ENCODE peak calls at places on chromosomes 6 and 20, in four cellular contexts. One of them, this sample, is unnamed.
A peak's percentile ranks its signal among the peaks of the same experiment; 100 is the strongest.

GRCh38 chr6:10837009-10837691 is 1.2 kb downstream of the MAK start:
- DNase-seq in heart left ventricle: peak; percentile 66
- DNase-seq in uterus: peak; percentile 20
- DNase-seq in sigmoid colon: no peak
- DNase-seq in this sample: peak; percentile 53

GRCh38 chr20:22127587-22127986 is 422.1 kb downstream of the PAX1 start:
- DNase-seq in uterus: no peak
- DNase-seq in sigmoid colon: no peak
- DNase-seq in heart left ventricle: no peak
- DNase-seq in this sample: no peak

GRCh38 chr6:8785223-8785622 is 349.9 kb upstream of the SLC35B3 start:
- DNase-seq in heart left ventricle: no peak
- DNase-seq in uterus: no peak
- DNase-seq in sigmoid colon: no peak
- DNase-seq in this sample: no peak

GRCh38 chr6:132190815-132191175 is 210.5 kb downstream of the MOXD1 start:
- DNase-seq in sigmoid colon: no peak
- DNase-seq in heart left ventricle: no peak
- DNase-seq in uterus: no peak
- DNase-seq in this sample: no peak

GRCh38 chr20:39222102-39222501 is 260.0 kb downstream of the DHX35 start:
- DNase-seq in sigmoid colon: no peak
- DNase-seq in heart left ventricle: no peak
- DNase-seq in uterus: no peak
- DNase-seq in this sample: no peak

GRCh38 chr20:44460795-44461141 is 14.9 kb upstream of the TTPAL start:
- DNase-seq in heart left ventricle: no peak
- DNase-seq in uterus: no peak
- DNase-seq in sigmoid colon: no peak
- DNase-seq in this sample: peak; percentile 58

GRCh38 chr6:40887904-40888303 is 151.1 kb downstream of the UNC5CL start:
- DNase-seq in heart left ventricle: no peak
- DNase-seq in uterus: no peak
- DNase-seq in sigmoid colon: no peak
- DNase-seq in this sample: no peak

GRCh38 chr6:40789143-40789764 is 202.1 kb upstream of the LRFN2 start:
- DNase-seq in uterus: no peak
- DNase-seq in heart left ventricle: no peak
- DNase-seq in sigmoid colon: no peak
- DNase-seq in this sample: no peak

GRCh38 chr6:14729186-14729871 is 516.5 kb upstream of the JARID2 start:
- DNase-seq in uterus: no peak
- DNase-seq in sigmoid colon: no peak
- DNase-seq in heart left ventricle: no peak
- DNase-seq in this sample: peak; percentile 66

GRCh38 chr6:45626087-45626891 is 248.6 kb upstream of the SUPT3H start:
- DNase-seq in sigmoid colon: no peak
- DNase-seq in heart left ventricle: no peak
- DNase-seq in uterus: no peak
- DNase-seq in this sample: peak; percentile 93

GRCh38 chr20:47583551-47583950 is 81.9 kb downstream of the NCOA3 start:
- DNase-seq in uterus: no peak
- DNase-seq in sigmoid colon: no peak
- DNase-seq in heart left ventricle: no peak
- DNase-seq in this sample: no peak

GRCh38 chr6:170147832-170148708 is 142.8 kb downstream of the DLL1 start:
- DNase-seq in sigmoid colon: peak; percentile 56
- DNase-seq in uterus: no peak
- DNase-seq in heart left ventricle: peak; percentile 75
- DNase-seq in this sample: peak; percentile 88

GRCh38 chr6:12051861-12052368 is 39.8 kb downstream of the HIVEP1 start:
- DNase-seq in heart left ventricle: no peak
- DNase-seq in uterus: no peak
- DNase-seq in sigmoid colon: no peak
- DNase-seq in this sample: peak; percentile 86

GRCh38 chr6:16292942-16293341 is 54.6 kb downstream of the GMPR start:
- DNase-seq in sigmoid colon: no peak
- DNase-seq in uterus: no peak
- DNase-seq in heart left ventricle: no peak
- DNase-seq in this sample: no peak

GRCh38 chr6:168217216-168217879 is 102.2 kb downstream of the DACT2 start:
- DNase-seq in uterus: no peak
- DNase-seq in sigmoid colon: no peak
- DNase-seq in heart left ventricle: no peak
- DNase-seq in this sample: no peak

GRCh38 chr6:1409774-1410465 is 20.5 kb downstream of the FOXF2 start:
- DNase-seq in uterus: no peak
- DNase-seq in heart left ventricle: peak; percentile 29
- DNase-seq in sigmoid colon: no peak
- DNase-seq in this sample: peak; percentile 62

GRCh38 chr6:135267085-135267484 is 86.0 kb downstream of the MYB start:
- DNase-seq in heart left ventricle: no peak
- DNase-seq in sigmoid colon: no peak
- DNase-seq in uterus: no peak
- DNase-seq in this sample: peak; percentile 34

GRCh38 chr6:76697585-76697984 is 625.1 kb upstream of the IMPG1 start:
- DNase-seq in sigmoid colon: no peak
- DNase-seq in heart left ventricle: no peak
- DNase-seq in uterus: no peak
- DNase-seq in this sample: peak; percentile 12

GRCh38 chr6:31042801-31043200 is 32.5 kb downstream of the MUC22 start:
- DNase-seq in sigmoid colon: no peak
- DNase-seq in heart left ventricle: no peak
- DNase-seq in uterus: peak; percentile 31
- DNase-seq in this sample: peak; percentile 30

GRCh38 chr20:47297746-47298145 is 58.8 kb downstream of the ZMYND8 start:
- DNase-seq in uterus: no peak
- DNase-seq in sigmoid colon: no peak
- DNase-seq in heart left ventricle: no peak
- DNase-seq in this sample: no peak

GRCh38 chr6:48397887-48398286 is 286.9 kb upstream of the PTCHD4 start:
- DNase-seq in sigmoid colon: no peak
- DNase-seq in heart left ventricle: no peak
- DNase-seq in uterus: no peak
- DNase-seq in this sample: no peak

GRCh38 chr20:15061061-15061430 is 723.6 kb upstream of the FLRT3 start:
- DNase-seq in heart left ventricle: no peak
- DNase-seq in uterus: no peak
- DNase-seq in sigmoid colon: no peak
- DNase-seq in this sample: no peak

GRCh38 chr20:58245181-58245891 is 16.9 kb upstream of the ANKRD60 start:
- DNase-seq in sigmoid colon: no peak
- DNase-seq in uterus: no peak
- DNase-seq in heart left ventricle: no peak
- DNase-seq in this sample: peak; percentile 71

GRCh38 chr6:137724495-137725211 is 142.4 kb upstream of the TNFAIP3 start:
- DNase-seq in heart left ventricle: peak; percentile 73
- DNase-seq in sigmoid colon: peak; percentile 67
- DNase-seq in uterus: no peak
- DNase-seq in this sample: no peak

GRCh38 chr6:163707385-163708355 is 293.2 kb downstream of the QKI start:
- DNase-seq in sigmoid colon: no peak
- DNase-seq in uterus: no peak
- DNase-seq in heart left ventricle: no peak
- DNase-seq in this sample: no peak

GRCh38 chr6:101399627-101399955 is 6.1 kb downstream of the GRIK2 start:
- DNase-seq in sigmoid colon: no peak
- DNase-seq in heart left ventricle: no peak
- DNase-seq in uterus: no peak
- DNase-seq in this sample: no peak

GRCh38 chr6:110509617-110510231 is 33.3 kb upstream of the SLC22A16 start:
- DNase-seq in heart left ventricle: no peak
- DNase-seq in sigmoid colon: no peak
- DNase-seq in uterus: no peak
- DNase-seq in this sample: peak; percentile 73

GRCh38 chr20:32965581-32966373 is 38.5 kb downstream of the SUN5 start:
- DNase-seq in heart left ventricle: no peak
- DNase-seq in sigmoid colon: peak; percentile 38
- DNase-seq in uterus: no peak
- DNase-seq in this sample: peak; percentile 50

GRCh38 chr6:99588618-99589289 is 17.9 kb upstream of the PRDM13 start:
- DNase-seq in uterus: peak; percentile 46
- DNase-seq in sigmoid colon: peak; percentile 78
- DNase-seq in heart left ventricle: peak; percentile 79
- DNase-seq in this sample: peak; percentile 92
- TF ChIP-seq CTCF in uterus: peak; percentile 39
- TF ChIP-seq CTCF in sigmoid colon: peak; percentile 16
- TF ChIP-seq CTCF in heart left ventricle: peak; percentile 39
- TF ChIP-seq CTCF in this sample: peak; percentile 71

DNA sequence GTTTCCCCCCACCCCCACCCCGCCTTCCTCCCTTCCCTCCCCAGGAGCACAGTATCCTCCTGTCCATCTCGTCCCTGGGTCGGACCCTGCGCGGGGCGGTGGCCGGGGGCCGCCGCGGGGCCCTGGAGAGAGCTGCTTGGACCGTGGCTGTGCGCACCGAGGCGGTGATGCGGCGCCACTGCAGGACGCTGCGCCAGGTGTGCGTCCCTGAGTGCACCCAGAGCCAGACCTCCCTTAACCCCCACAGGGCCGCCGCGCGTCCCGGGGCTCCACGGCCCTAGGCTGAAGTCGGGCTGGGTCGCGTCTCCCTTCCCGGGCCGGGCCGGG is 2.2 kb downstream of the C20orf204 start:
- DNase-seq in uterus: no peak
- DNase-seq in sigmoid colon: no peak
- DNase-seq in heart left ventricle: no peak
- DNase-seq in this sample: no peak
- TF ChIP-seq POLR2A in uterus: no peak
- TF ChIP-seq POLR2A in sigmoid colon: no peak
- TF ChIP-seq POLR2A in heart left ventricle: no peak
- TF ChIP-seq POLR2A in this sample: no peak

GRCh38 chr6:166420351-166420750 is 37.6 kb upstream of the MPC1 start:
- DNase-seq in heart left ventricle: no peak
- DNase-seq in sigmoid colon: no peak
- DNase-seq in uterus: no peak
- DNase-seq in this sample: peak; percentile 82
- TF ChIP-seq CTCF in heart left ventricle: no peak
- TF ChIP-seq CTCF in sigmoid colon: no peak
- TF ChIP-seq CTCF in uterus: no peak
- TF ChIP-seq CTCF in this sample: peak; percentile 32

GRCh38 chr6:32393660-32394420 is 13.1 kb downstream of the BTNL2 start:
- DNase-seq in heart left ventricle: no peak
- DNase-seq in uterus: no peak
- DNase-seq in sigmoid colon: no peak
- DNase-seq in this sample: no peak
- TF ChIP-seq POLR2A in heart left ventricle: peak; percentile 14
- TF ChIP-seq POLR2A in uterus: no peak
- TF ChIP-seq POLR2A in sigmoid colon: no peak
- TF ChIP-seq POLR2A in this sample: no peak

DNA sequence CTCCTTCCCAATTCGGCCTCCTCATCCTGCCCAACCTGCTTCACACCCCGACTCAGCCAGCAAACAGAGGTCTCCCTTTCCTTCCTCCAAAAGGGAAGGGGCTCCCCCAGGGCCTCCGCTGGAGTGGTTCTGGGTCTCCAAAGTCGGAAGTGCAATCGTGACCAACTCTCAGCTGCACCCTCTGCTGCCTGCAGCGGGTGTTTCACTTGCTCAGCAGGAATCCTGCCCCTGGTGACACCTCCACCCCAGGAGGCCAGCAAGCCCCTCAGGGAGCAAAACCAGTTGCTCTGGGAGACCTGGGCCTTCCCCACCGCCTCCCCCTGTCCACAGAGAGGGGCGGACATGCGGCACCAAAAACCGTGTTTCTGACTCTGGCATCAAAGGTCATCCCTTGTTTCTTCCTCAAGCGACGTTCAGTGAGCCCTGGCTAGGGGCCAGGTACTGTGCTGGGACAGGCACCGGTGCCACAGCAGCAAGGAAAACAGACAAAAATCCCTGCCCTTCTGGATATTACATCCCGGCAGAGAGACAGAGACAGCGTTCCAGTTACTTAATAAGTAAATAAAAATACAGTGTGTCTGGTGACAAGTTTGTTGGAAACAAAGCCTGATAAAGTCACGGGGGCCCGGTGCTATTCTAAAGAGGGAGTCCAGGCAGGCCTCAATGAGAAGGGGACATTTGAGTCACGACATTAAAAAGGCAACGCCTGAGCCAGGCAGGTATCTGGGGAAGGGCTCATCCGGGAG is 219.0 kb downstream of the BMP7 start:
- DNase-seq in sigmoid colon: peak; percentile 57
- DNase-seq in uterus: no peak
- DNase-seq in heart left ventricle: no peak
- DNase-seq in this sample: peak; percentile 80
- TF ChIP-seq CTCF in sigmoid colon: no peak
- TF ChIP-seq CTCF in uterus: no peak
- TF ChIP-seq CTCF in heart left ventricle: no peak
- TF ChIP-seq CTCF in this sample: peak; percentile 62

GRCh38 chr6:44298864-44299263 is 14.3 kb downstream of the AARS2 start:
- DNase-seq in sigmoid colon: no peak
- DNase-seq in heart left ventricle: no peak
- DNase-seq in uterus: no peak
- DNase-seq in this sample: no peak

GRCh38 chr6:44301106-44301505 is 12.0 kb downstream of the AARS2 start:
- DNase-seq in heart left ventricle: no peak
- DNase-seq in sigmoid colon: no peak
- DNase-seq in uterus: no peak
- DNase-seq in this sample: no peak

GRCh38 chr6:44297063-44298038 is 15.8 kb downstream of the AARS2 start:
- DNase-seq in heart left ventricle: no peak
- DNase-seq in sigmoid colon: no peak
- DNase-seq in uterus: peak; percentile 39
- DNase-seq in this sample: peak; percentile 40

GRCh38 chr6:44300424-44300823 is 12.7 kb downstream of the AARS2 start:
- DNase-seq in uterus: no peak
- DNase-seq in sigmoid colon: no peak
- DNase-seq in heart left ventricle: no peak
- DNase-seq in this sample: no peak

GRCh38 chr6:44298055-44298803 is 14.9 kb downstream of the AARS2 start:
- DNase-seq in sigmoid colon: no peak
- DNase-seq in heart left ventricle: no peak
- DNase-seq in uterus: no peak
- DNase-seq in this sample: peak; percentile 38
- TF ChIP-seq POLR2A in sigmoid colon: no peak
- TF ChIP-seq POLR2A in heart left ventricle: no peak
- TF ChIP-seq POLR2A in uterus: no peak
- TF ChIP-seq POLR2A in this sample: no peak

DNA sequence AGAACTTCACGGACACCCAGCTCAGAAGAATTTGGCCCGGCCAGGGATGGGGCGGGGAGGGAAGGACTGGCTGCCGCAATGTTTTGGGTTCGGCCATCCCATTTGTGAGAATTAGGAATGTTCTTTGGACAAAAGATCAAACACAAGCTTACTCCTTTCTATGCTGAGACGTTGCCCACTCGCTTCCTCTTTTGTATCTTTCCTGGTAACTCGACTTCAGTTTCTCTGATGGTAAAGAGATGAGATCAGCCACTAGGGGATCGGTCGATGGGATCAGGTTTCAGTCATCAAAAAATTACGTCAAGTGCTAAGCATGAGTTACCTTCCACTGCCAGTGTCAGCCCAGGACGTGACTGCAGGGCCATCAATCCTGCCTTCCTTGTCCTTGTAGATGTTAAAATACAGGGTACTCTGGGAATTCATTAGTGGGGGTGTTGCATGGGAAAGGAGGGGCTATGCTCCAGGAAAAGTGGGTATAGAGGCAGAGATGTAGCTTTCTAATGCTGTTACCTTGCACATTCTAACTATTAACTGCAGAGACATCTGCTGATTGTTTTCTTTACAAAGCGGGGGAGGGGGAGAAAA is 190.2 kb downstream of the TSHZ2 start:
- DNase-seq in sigmoid colon: peak; percentile 74
- DNase-seq in uterus: peak; percentile 45
- DNase-seq in heart left ventricle: no peak
- DNase-seq in this sample: peak; percentile 58
- TF ChIP-seq CTCF in sigmoid colon: no peak
- TF ChIP-seq CTCF in uterus: peak; percentile 38
- TF ChIP-seq CTCF in heart left ventricle: no peak
- TF ChIP-seq CTCF in this sample: peak; percentile 18

This sample was measured in NB4.